ENCODE peak calls at places on chromosomes 16 and 17, in seven cellular contexts. One of them, this sample, is unnamed.
A peak's percentile ranks its signal among the peaks of the same experiment; 100 is the strongest.

GRCh38 chr17:38960402-38960801 is 6.8 kb downstream of the FBXO47 start:
- DNase-seq in DND-41: no peak
- DNase-seq in ELF-1: no peak
- DNase-seq in fibroblast of the conjunctiva: no peak
- DNase-seq in T-helper 2 cell treated with Interferon-gamma antibody and Interleukin-4, amounts not matched to agents 5 μg/mL and 100 μg/mL, for 36 hours: no peak
- DNase-seq in kidney glomerular epithelial cell: no peak
- DNase-seq in A549: no peak
- DNase-seq in this sample: no peak

GRCh38 chr17:1714980-1715802 is 5.0 kb upstream of the TLCD2 start:
- DNase-seq in DND-41: peak; percentile 20
- DNase-seq in ELF-1: peak; percentile 95
- DNase-seq in fibroblast of the conjunctiva: peak; percentile 97
- DNase-seq in T-helper 2 cell treated with Interferon-gamma antibody and Interleukin-4, amounts not matched to agents 5 μg/mL and 100 μg/mL, for 36 hours: peak; percentile 42
- DNase-seq in kidney glomerular epithelial cell: peak; percentile 65
- DNase-seq in A549: peak; percentile 91
- DNase-seq in this sample: peak; percentile 55

GRCh38 chr17:958712-959451 is 20.7 kb downstream of the NXN start:
- DNase-seq in DND-41: no peak
- DNase-seq in ELF-1: peak; percentile 60
- DNase-seq in fibroblast of the conjunctiva: no peak
- DNase-seq in T-helper 2 cell treated with Interferon-gamma antibody and Interleukin-4, amounts not matched to agents 5 μg/mL and 100 μg/mL, for 36 hours: no peak
- DNase-seq in kidney glomerular epithelial cell: peak; percentile 19
- DNase-seq in A549: no peak
- DNase-seq in this sample: no peak

GRCh38 chr16:29154676-29155121 is 169.8 kb downstream of the LAT start:
- DNase-seq in DND-41: no peak
- DNase-seq in ELF-1: no peak
- DNase-seq in fibroblast of the conjunctiva: peak; percentile 5
- DNase-seq in T-helper 2 cell treated with Interferon-gamma antibody and Interleukin-4, amounts not matched to agents 5 μg/mL and 100 μg/mL, for 36 hours: no peak
- DNase-seq in kidney glomerular epithelial cell: peak; percentile 27
- DNase-seq in A549: no peak
- DNase-seq in this sample: no peak

GRCh38 chr17:6303664-6304063 is 131.3 kb downstream of the AIPL1 start:
- DNase-seq in DND-41: peak; percentile 68
- DNase-seq in ELF-1: peak; percentile 62
- DNase-seq in fibroblast of the conjunctiva: no peak
- DNase-seq in T-helper 2 cell treated with Interferon-gamma antibody and Interleukin-4, amounts not matched to agents 5 μg/mL and 100 μg/mL, for 36 hours: no peak
- DNase-seq in kidney glomerular epithelial cell: peak; percentile 4
- DNase-seq in A549: no peak
- DNase-seq in this sample: no peak

GRCh38 chr17:49809056-49809455 is 20.6 kb downstream of the KAT7 start:
- DNase-seq in DND-41: no peak
- DNase-seq in ELF-1: no peak
- DNase-seq in fibroblast of the conjunctiva: no peak
- DNase-seq in T-helper 2 cell treated with Interferon-gamma antibody and Interleukin-4, amounts not matched to agents 5 μg/mL and 100 μg/mL, for 36 hours: no peak
- DNase-seq in kidney glomerular epithelial cell: no peak
- DNase-seq in A549: no peak
- DNase-seq in this sample: no peak

GRCh38 chr16:89261691-89262563 is 44.4 kb downstream of the ZNF778 start:
- DNase-seq in DND-41: no peak
- DNase-seq in ELF-1: no peak
- DNase-seq in fibroblast of the conjunctiva: no peak
- DNase-seq in T-helper 2 cell treated with Interferon-gamma antibody and Interleukin-4, amounts not matched to agents 5 μg/mL and 100 μg/mL, for 36 hours: no peak
- DNase-seq in kidney glomerular epithelial cell: peak; percentile 8
- DNase-seq in A549: no peak
- DNase-seq in this sample: peak; percentile 23

GRCh38 chr16:54454616-54455015 is 168.0 kb upstream of the IRX3 start:
- DNase-seq in DND-41: no peak
- DNase-seq in ELF-1: no peak
- DNase-seq in fibroblast of the conjunctiva: no peak
- DNase-seq in T-helper 2 cell treated with Interferon-gamma antibody and Interleukin-4, amounts not matched to agents 5 μg/mL and 100 μg/mL, for 36 hours: no peak
- DNase-seq in kidney glomerular epithelial cell: no peak
- DNase-seq in A549: no peak
- DNase-seq in this sample: no peak

GRCh38 chr16:13507530-13507929 is 412.4 kb upstream of the ERCC4 start:
- DNase-seq in DND-41: no peak
- DNase-seq in ELF-1: no peak
- DNase-seq in fibroblast of the conjunctiva: no peak
- DNase-seq in T-helper 2 cell treated with Interferon-gamma antibody and Interleukin-4, amounts not matched to agents 5 μg/mL and 100 μg/mL, for 36 hours: no peak
- DNase-seq in kidney glomerular epithelial cell: no peak
- DNase-seq in A549: no peak
- DNase-seq in this sample: peak; percentile 11

GRCh38 chr16:2786061-2786825 is 1.1 kb downstream of the PRSS33 start:
- DNase-seq in DND-41: no peak
- DNase-seq in ELF-1: no peak
- DNase-seq in fibroblast of the conjunctiva: no peak
- DNase-seq in T-helper 2 cell treated with Interferon-gamma antibody and Interleukin-4, amounts not matched to agents 5 μg/mL and 100 μg/mL, for 36 hours: no peak
- DNase-seq in kidney glomerular epithelial cell: no peak
- DNase-seq in A549: no peak
- DNase-seq in this sample: no peak

GRCh38 chr16:14378131-14378551 is 251.9 kb downstream of the PARN start:
- DNase-seq in DND-41: no peak
- DNase-seq in ELF-1: peak; percentile 68
- DNase-seq in fibroblast of the conjunctiva: peak; percentile 67
- DNase-seq in T-helper 2 cell treated with Interferon-gamma antibody and Interleukin-4, amounts not matched to agents 5 μg/mL and 100 μg/mL, for 36 hours: no peak
- DNase-seq in kidney glomerular epithelial cell: no peak
- DNase-seq in A549: peak; percentile 54
- DNase-seq in this sample: no peak

GRCh38 chr16:55292491-55292890 is 31.5 kb upstream of the IRX6 start:
- DNase-seq in DND-41: no peak
- DNase-seq in ELF-1: peak; percentile 30
- DNase-seq in fibroblast of the conjunctiva: no peak
- DNase-seq in T-helper 2 cell treated with Interferon-gamma antibody and Interleukin-4, amounts not matched to agents 5 μg/mL and 100 μg/mL, for 36 hours: no peak
- DNase-seq in kidney glomerular epithelial cell: no peak
- DNase-seq in A549: no peak
- DNase-seq in this sample: no peak

GRCh38 chr16:3566990-3567389 is 10.2 kb downstream of the NLRC3 start:
- DNase-seq in DND-41: no peak
- DNase-seq in ELF-1: no peak
- DNase-seq in fibroblast of the conjunctiva: no peak
- DNase-seq in T-helper 2 cell treated with Interferon-gamma antibody and Interleukin-4, amounts not matched to agents 5 μg/mL and 100 μg/mL, for 36 hours: no peak
- DNase-seq in kidney glomerular epithelial cell: no peak
- DNase-seq in A549: no peak
- DNase-seq in this sample: no peak

GRCh38 chr16:82045471-82046178 is 10.6 kb downstream of the HSD17B2 start:
- DNase-seq in DND-41: no peak
- DNase-seq in ELF-1: no peak
- DNase-seq in fibroblast of the conjunctiva: no peak
- DNase-seq in T-helper 2 cell treated with Interferon-gamma antibody and Interleukin-4, amounts not matched to agents 5 μg/mL and 100 μg/mL, for 36 hours: no peak
- DNase-seq in kidney glomerular epithelial cell: no peak
- DNase-seq in A549: no peak
- DNase-seq in this sample: no peak

GRCh38 chr16:27547134-27547533 is 2.6 kb downstream of the GTF3C1 start:
- DNase-seq in DND-41: no peak
- DNase-seq in ELF-1: peak; percentile 30
- DNase-seq in fibroblast of the conjunctiva: peak; percentile 40
- DNase-seq in T-helper 2 cell treated with Interferon-gamma antibody and Interleukin-4, amounts not matched to agents 5 μg/mL and 100 μg/mL, for 36 hours: no peak
- DNase-seq in kidney glomerular epithelial cell: peak; percentile 59
- DNase-seq in A549: no peak
- DNase-seq in this sample: no peak

GRCh38 chr16:31513126-31513525 is 4.9 kb upstream of the RUSF1 start:
- DNase-seq in DND-41: no peak
- DNase-seq in ELF-1: no peak
- DNase-seq in fibroblast of the conjunctiva: peak; percentile 12
- DNase-seq in T-helper 2 cell treated with Interferon-gamma antibody and Interleukin-4, amounts not matched to agents 5 μg/mL and 100 μg/mL, for 36 hours: no peak
- DNase-seq in kidney glomerular epithelial cell: peak; percentile 11
- DNase-seq in A549: no peak
- DNase-seq in this sample: no peak

GRCh38 chr17:59330314-59330942 is 1.0 kb upstream of the YPEL2 start:
- DNase-seq in DND-41: no peak
- DNase-seq in ELF-1: peak; percentile 49
- DNase-seq in fibroblast of the conjunctiva: no peak
- DNase-seq in T-helper 2 cell treated with Interferon-gamma antibody and Interleukin-4, amounts not matched to agents 5 μg/mL and 100 μg/mL, for 36 hours: no peak
- DNase-seq in kidney glomerular epithelial cell: peak; percentile 85
- DNase-seq in A549: peak; percentile 76
- DNase-seq in this sample: peak; percentile 11

GRCh38 chr17:2194778-2195417 is 108.7 kb downstream of the SMG6 start:
- DNase-seq in DND-41: no peak
- DNase-seq in ELF-1: peak; percentile 90
- DNase-seq in fibroblast of the conjunctiva: no peak
- DNase-seq in T-helper 2 cell treated with Interferon-gamma antibody and Interleukin-4, amounts not matched to agents 5 μg/mL and 100 μg/mL, for 36 hours: no peak
- DNase-seq in kidney glomerular epithelial cell: no peak
- DNase-seq in A549: no peak
- DNase-seq in this sample: no peak